ENCODE peak calls at places on chromosomes 2 and 18, in ten cellular contexts. X is SHP77; U is T-helper 9 cell; S is B cell; H is stimulated activated CD8-positive, alpha-beta memory T cell treated with anti-CD3 and anti-CD28 coated beads, Interleukin-4, amount 100 ng/mL, for 24 hours; R is T1000; L is ecto neural progenitor cell; P is GM04504; C is EL; N is activated B cell treated with CpG ODN at 0.5 μM for 24 hours. Q is an unnamed sample.

GRCh38 chr2:203599509-203599908 is 64.4 kb upstream of the RAPH1 start:
- DNase-seq in X (no peak), U (no peak), S (no peak), H (no peak), R (no peak), L (no peak), P (no peak), C (no peak), N (no peak), Q (no peak)

GRCh38 chr18:23317975-23318675 is 135.0 kb upstream of the RIOK3 start:
- DNase-seq in X (no peak), U (no peak), S (no peak), H (no peak), R (no peak), L (no peak), P (no peak), C (peak), N (no peak), Q (no peak)

GRCh38 chr2:65431417-65432226 is 777 bp downstream of the SPRED2 start:
- DNase-seq in X (no peak), U (peak), S (peak), H (peak), R (no peak), L (peak), P (no peak), C (peak), N (peak), Q (peak)

GRCh38 chr2:10048501-10049171 is 5.3 kb downstream of the KLF11 start:
- DNase-seq in X (peak), U (no peak), S (no peak), H (no peak), R (no peak), L (no peak), P (no peak), C (peak), N (no peak), Q (no peak)

GRCh38 chr2:168211664-168212163 is 35.7 kb downstream of the STK39 start:
- DNase-seq in X (no peak), U (no peak), S (no peak), H (no peak), R (no peak), L (no peak), P (no peak), C (no peak), N (no peak), Q (no peak)

GRCh38 chr18:398866-399637 is 101.4 kb downstream of the COLEC12 start:
- DNase-seq in X (no peak), U (no peak), S (no peak), H (no peak), R (no peak), L (no peak), P (no peak), C (peak), N (no peak), Q (no peak)

GRCh38 chr2:19232312-19232711 is 126.1 kb downstream of the OSR1 start:
- DNase-seq in X (no peak), U (no peak), S (no peak), H (no peak), R (no peak), L (no peak), P (no peak), C (no peak), N (no peak), Q (no peak)

GRCh38 chr2:201858781-201859180 is 52.4 kb downstream of the CDK15 start:
- DNase-seq in X (no peak), U (no peak), S (no peak), H (peak), R (no peak), L (peak), P (peak), C (peak), N (no peak), Q (peak)

GRCh38 chr2:224638338-224638823 is 53.2 kb upstream of the CUL3 start:
- DNase-seq in X (no peak), U (no peak), S (peak), H (no peak), R (no peak), L (no peak), P (no peak), C (no peak), N (peak), Q (no peak)

GRCh38 chr2:151287513-151288250 is 1.8 kb downstream of the NMI start:
- DNase-seq in X (no peak), U (no peak), S (no peak), H (no peak), R (no peak), L (no peak), P (no peak), C (no peak), N (no peak), Q (no peak)

GRCh38 chr2:220664272-220665107 is 907.6 kb downstream of the EPHA4 start:
- DNase-seq in X (no peak), U (no peak), S (no peak), H (no peak), R (no peak), L (no peak), P (peak), C (no peak), N (no peak), Q (no peak)

GRCh38 chr2:224957540-224958465 is 84.5 kb downstream of the DOCK10 start:
- DNase-seq in X (no peak), U (no peak), S (peak), H (no peak), R (no peak), L (no peak), P (no peak), C (no peak), N (no peak), Q (no peak)

GRCh38 chr2:119136093-119136492 is 22.5 kb downstream of the C1QL2 start:
- DNase-seq in X (no peak), U (no peak), S (no peak), H (no peak), R (no peak), L (no peak), P (no peak), C (no peak), N (no peak), Q (no peak)

GRCh38 chr2:128754246-128754724 is 435.6 kb upstream of the HS6ST1 start:
- DNase-seq in X (peak), U (no peak), S (peak), H (no peak), R (no peak), L (peak), P (no peak), C (no peak), N (no peak), Q (no peak)

GRCh38 chr18:80147037-80147417 is 38.0 kb downstream of the ADNP2 start:
- DNase-seq in X (no peak), U (no peak), S (no peak), H (no peak), R (no peak), L (no peak), P (no peak), C (no peak), N (no peak), Q (no peak)

GRCh38 chr18:48950536-48951447 is at the start of gene SMAD7:
- DNase-seq in X (no peak), U (no peak), S (peak), H (no peak), R (peak), L (no peak), P (no peak), C (no peak), N (no peak), Q (no peak)

GRCh38 chr2:80624062-80624461 is 319.5 kb upstream of the LRRTM1 start:
- DNase-seq in X (no peak), U (no peak), S (no peak), H (no peak), R (no peak), L (no peak), P (no peak), C (no peak), N (no peak), Q (no peak)

GRCh38 chr2:162138310-162138709 is 13.7 kb downstream of the GCG start:
- DNase-seq in X (no peak), U (no peak), S (no peak), H (no peak), R (no peak), L (no peak), P (no peak), C (no peak), N (no peak), Q (no peak)

GRCh38 chr2:172588931-172589330 is 33.0 kb downstream of the PDK1 start:
- DNase-seq in X (no peak), U (no peak), S (no peak), H (no peak), R (no peak), L (no peak), P (no peak), C (peak), N (no peak), Q (no peak)

GRCh38 chr18:60471652-60472051 is 99.1 kb upstream of the MC4R start:
- DNase-seq in X (no peak), U (no peak), S (no peak), H (no peak), R (no peak), L (no peak), P (no peak), C (peak), N (no peak), Q (no peak)

Q was measured in prostate gland.